ENCODE peak calls at places on chromosomes 3 and 15, in eight cellular contexts. Q is type B pancreatic cell, W is NB4, D is dorsolateral prefrontal cortex, I is HepG2, Y is fibroblast of mammary gland, J is nephron progenitor cell, E is tibial artery. M is an unnamed sample.

GRCh38 chr15:83380026-83380425 is 67.1 kb upstream of the SH3GL3 start:
- DNase-seq in Y (peak; percentile 30), W (no peak), E (no peak), J (no peak), D (no peak), Q (no peak), I (no peak), M (no peak)

GRCh38 chr3:170520996-170521395 is 64.9 kb downstream of the SLC7A14 start:
- DNase-seq in W (no peak), Y (peak; percentile 12), J (no peak), Q (no peak), D (no peak), E (no peak), I (no peak), M (peak; percentile 68)

GRCh38 chr15:60375255-60375809 is 22.5 kb downstream of the ANXA2 start:
- DNase-seq in I (no peak), D (no peak), E (no peak), Q (no peak), Y (peak; percentile 41), J (no peak), W (no peak), M (no peak)

GRCh38 chr3:14506626-14507344 is 33.4 kb downstream of the GRIP2 start:
- DNase-seq in Q (no peak), Y (no peak), I (no peak), J (no peak), W (no peak), D (no peak), E (no peak), M (no peak)

GRCh38 chr3:16550305-16550675 is 36.8 kb upstream of the RFTN1 start:
- DNase-seq in J (no peak), E (no peak), W (no peak), Y (no peak), I (no peak), Q (no peak), D (no peak), M (no peak)

GRCh38 chr3:197435426-197435825 is 120.3 kb downstream of the BDH1 start:
- DNase-seq in I (no peak), D (no peak), Q (no peak), W (no peak), Y (no peak), E (no peak), J (no peak), M (no peak)

GRCh38 chr15:57560976-57561711 is 30.6 kb upstream of the MYZAP start:
- DNase-seq in J (peak; percentile 75), Q (no peak), E (peak; percentile 73), Y (peak; percentile 83), W (peak; percentile 73), I (peak; percentile 62), D (no peak), M (peak; percentile 70)

GRCh38 chr15:60970246-60971170 is 258.6 kb downstream of the RORA start:
- DNase-seq in W (no peak), I (no peak), Q (no peak), Y (peak; percentile 38), E (no peak), D (no peak), J (no peak), M (peak; percentile 22)

GRCh38 chr15:80120636-80121035 is 32.2 kb upstream of the FAH start:
- DNase-seq in E (no peak), W (no peak), J (no peak), Y (no peak), D (no peak), Q (no peak), I (no peak), M (no peak)

GRCh38 chr15:33135355-33135781 is 59.1 kb downstream of the FMN1 start:
- DNase-seq in I (no peak), W (no peak), Y (peak; percentile 27), J (no peak), E (no peak), D (no peak), Q (no peak), M (no peak)

DNA sequence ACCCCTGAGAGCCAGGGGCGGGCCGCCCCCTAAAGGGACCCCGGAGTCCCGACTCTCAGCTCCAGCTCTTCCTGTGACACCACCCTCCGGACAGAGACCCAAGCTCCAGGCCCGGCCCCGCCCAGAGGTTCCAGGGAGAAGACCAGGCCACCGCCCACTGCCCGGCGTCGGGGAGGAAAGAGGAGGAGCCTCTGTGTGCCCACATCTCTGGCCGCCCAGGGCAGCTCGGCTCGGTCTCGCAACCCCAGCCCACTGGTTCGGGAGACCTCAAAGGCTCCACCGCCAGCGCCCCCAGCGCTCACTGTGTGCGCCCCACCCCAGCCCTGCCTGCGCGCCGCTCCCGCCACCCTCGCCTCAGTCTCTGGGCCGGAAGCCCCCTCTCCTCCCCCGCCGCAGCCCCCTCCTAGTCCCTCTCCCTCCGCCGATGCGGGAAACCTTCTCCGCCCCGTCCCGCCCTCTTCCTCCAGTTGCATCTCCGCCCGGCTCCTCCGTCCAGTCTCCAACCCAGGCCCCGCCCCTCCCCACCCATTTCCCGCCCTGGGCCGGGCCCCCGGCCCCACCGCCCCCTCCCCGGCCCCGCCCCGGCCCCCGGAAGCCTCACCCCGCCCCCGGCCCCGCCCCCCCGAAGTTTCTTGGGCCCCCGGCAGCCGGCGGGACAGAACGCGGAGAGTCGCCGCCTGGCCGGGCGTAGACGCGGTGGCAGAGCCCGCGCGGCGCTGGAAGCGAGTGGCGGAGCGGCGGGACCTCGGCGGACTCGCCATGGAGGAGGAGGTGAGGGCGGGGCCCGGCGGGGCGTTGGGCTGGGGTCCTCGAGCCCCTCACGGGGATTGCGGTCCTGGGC is at the start of gene PLEKHO2:
- DNase-seq in D (peak; percentile 87), Y (peak; percentile 91), Q (peak; percentile 95), J (peak; percentile 97), I (peak; percentile 85), W (peak; percentile 98), E (peak; percentile 97), M (peak; percentile 97)
- TF ChIP-seq CTCF in D (no peak), Y (no peak), Q (peak; percentile 53), J (peak; percentile 14), I (peak; percentile 49), W (peak; percentile 8), E (peak; percentile 35), M (peak; percentile 23)

GRCh38 chr3:140941434-140942220 is at the start of gene SLC25A36:
- DNase-seq in I (peak; percentile 99), D (peak; percentile 95), Y (peak; percentile 98), Q (peak; percentile 96), J (peak; percentile 95), W (peak; percentile 98), E (peak; percentile 98), M (peak; percentile 98)

GRCh38 chr3:140941090-140941433 is 574 bp upstream of the SLC25A36 start:
- DNase-seq in Y (peak; percentile 25), E (no peak), J (no peak), Q (no peak), D (no peak), I (no peak), W (no peak), M (no peak)

GRCh38 chr3:140943781-140944547 is 2.3 kb downstream of the SLC25A36 start:
- DNase-seq in E (no peak), J (no peak), Q (no peak), Y (no peak), D (no peak), I (no peak), W (no peak), M (no peak)

DNA sequence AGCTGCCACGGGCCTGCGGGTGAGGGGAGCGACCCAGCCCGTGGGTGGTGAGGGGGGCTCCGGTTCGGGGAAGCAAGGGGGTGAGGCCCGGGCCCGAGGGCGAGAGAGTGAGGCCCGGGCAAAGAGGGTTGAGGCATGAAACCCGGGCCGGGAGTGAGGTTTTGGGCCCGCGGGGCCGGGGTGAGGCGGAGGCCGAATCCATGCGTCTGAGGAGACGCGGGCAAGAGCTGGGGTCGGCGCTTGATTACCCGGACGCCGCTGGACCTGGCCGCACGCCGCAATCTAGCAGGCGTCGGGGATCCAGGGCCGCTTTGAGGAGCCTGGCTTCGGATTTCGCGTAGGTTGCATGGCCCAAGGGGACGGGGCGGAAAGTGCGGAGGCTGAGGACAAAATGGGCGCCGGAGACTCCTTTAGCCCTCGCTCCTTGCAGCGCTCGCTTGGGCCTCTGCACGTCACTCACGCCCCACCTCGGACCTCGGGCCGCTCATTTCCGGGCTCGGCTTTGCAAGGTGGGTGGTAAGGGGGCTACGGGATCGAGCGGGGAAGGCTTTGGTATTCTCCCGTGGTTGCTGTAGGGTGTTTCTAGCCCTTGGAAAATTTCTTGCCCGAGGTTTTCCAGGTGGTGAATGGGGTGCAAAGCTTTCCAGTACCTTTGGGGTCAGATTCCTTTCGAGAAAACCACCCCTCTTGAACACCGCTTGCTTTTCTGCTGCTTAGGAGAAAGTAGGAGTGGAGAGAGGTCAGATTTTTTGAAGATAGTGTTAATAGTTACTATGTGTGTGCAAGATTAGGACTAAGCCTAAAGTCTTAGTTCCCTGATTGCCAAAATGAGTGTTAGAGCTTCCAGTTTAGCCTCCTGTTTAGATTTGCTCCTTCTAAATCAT is 827 bp downstream of the SLC25A36 start:
- DNase-seq in D (peak; percentile 47), E (peak; percentile 50), J (peak; percentile 78), Y (peak; percentile 60), Q (peak; percentile 79), W (peak; percentile 78), I (peak; percentile 37), M (peak; percentile 62)
- TF ChIP-seq CTCF in D (no peak), E (no peak), J (no peak), Y (no peak), Q (no peak), W (no peak), I (peak; percentile 22), M (no peak)

DNA sequence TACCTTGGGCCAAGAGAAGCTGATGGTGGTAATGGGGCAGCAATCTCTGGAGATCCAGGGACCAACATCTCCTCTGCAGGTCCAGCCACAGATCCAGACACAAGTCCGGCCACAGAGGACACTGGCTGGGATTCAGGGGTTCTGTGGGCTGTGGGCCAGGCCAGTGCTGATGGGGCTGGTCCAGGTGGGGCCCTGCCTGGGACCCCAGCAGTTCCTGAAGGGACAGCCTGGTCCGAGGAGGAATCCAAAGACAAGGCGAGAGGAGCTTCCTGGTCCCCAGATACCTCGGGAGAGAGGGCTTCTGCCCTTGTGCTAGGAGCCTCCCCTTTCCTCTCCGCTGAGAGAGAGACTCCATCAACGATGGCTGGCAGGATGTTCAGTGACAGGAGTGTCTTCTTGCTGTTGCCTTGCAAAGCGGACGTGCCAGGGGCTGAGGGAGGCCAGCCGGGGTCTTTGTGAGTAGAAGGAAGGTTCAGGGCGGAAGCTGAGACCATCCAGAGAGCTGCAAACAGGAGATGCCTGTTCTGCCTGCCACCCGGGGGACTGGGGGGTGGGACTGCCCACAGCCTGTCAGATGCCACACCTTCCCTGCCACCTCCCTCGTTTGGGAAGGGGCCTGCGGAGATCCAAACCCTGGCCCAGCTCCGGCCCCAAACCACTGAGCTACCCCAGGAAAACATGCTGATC is 24.5 kb upstream of the GOLGA6C start:
- DNase-seq in Q (no peak), W (no peak), D (no peak), Y (no peak), J (no peak), I (no peak), E (peak; percentile 11), M (no peak)
- TF ChIP-seq CTCF in Q (no peak), W (no peak), D (no peak), Y (no peak), J (no peak), I (no peak), E (no peak), M (no peak)

GRCh38 chr3:28800203-28800602 is 451.6 kb upstream of the AZI2 start:
- DNase-seq in J (no peak), D (no peak), I (no peak), Q (no peak), E (no peak), Y (no peak), W (no peak), M (no peak)

DNA sequence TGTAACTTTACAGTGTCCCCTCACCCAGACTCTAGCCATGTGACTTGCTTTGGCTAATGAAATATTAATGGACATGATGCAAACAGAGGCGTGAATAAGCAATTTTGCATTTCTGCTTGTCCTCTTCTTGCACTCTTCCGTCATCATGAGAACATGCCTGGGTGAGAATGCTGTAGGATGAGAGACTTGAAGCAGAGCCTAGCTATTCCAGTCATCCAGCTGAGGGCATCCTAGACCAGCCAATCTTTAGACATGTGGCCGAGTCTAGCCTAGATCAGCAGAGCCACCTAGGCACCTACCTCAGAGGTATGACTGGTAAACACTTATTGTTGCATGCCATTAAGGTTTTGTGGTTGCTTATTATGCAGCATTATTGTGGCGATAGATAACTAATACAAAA is 450.5 kb upstream of the AZI2 start:
- DNase-seq in D (no peak), W (peak; percentile 4), E (no peak), Y (peak; percentile 2), J (no peak), I (no peak), Q (no peak), M (no peak)
- TF ChIP-seq CTCF in D (peak; percentile 12), W (no peak), E (no peak), Y (no peak), J (no peak), I (peak; percentile 16), Q (no peak), M (no peak)